ENCODE peak calls at places on chromosome 12, in six cellular contexts. Z is stimulated activated CD8-positive, alpha-beta memory T cell treated with anti-CD3 and anti-CD28 coated beads, Interleukin-15, amount 100 ng/mL, for 1 hour; B is foreskin fibroblast; A is A549; X is tibial nerve; P is BE2C. H is an unnamed sample.

GRCh38 chr12:21774358-21775129 is at the start of gene KCNJ8:
- DNase-seq in B (peak), P (peak), Z (no peak), X (peak), A (peak), H (peak)

GRCh38 chr12:132188451-132189298 is 44.4 kb downstream of the NOC4L start:
- DNase-seq in A (no peak), Z (no peak), P (no peak), X (no peak), B (no peak), H (no peak)

GRCh38 chr12:96083020-96083489 is 47.7 kb upstream of the LTA4H start:
- DNase-seq in P (no peak), X (no peak), A (no peak), Z (no peak), B (no peak), H (no peak)

GRCh38 chr12:11688831-11689230 is 39.4 kb downstream of the ETV6 start:
- DNase-seq in P (no peak), A (no peak), Z (no peak), B (peak), X (no peak), H (no peak)

GRCh38 chr12:104964167-104964566 is 6.1 kb upstream of the SLC41A2 start:
- DNase-seq in A (no peak), Z (no peak), X (no peak), P (no peak), B (no peak), H (no peak)

GRCh38 chr12:630656-631632 is 32.3 kb downstream of the NINJ2 start:
- DNase-seq in X (no peak), A (no peak), Z (peak), B (no peak), P (no peak), H (no peak)

GRCh38 chr12:92226961-92227360 is 81.3 kb upstream of the BTG1 start:
- DNase-seq in X (no peak), A (no peak), P (no peak), B (no peak), Z (no peak), H (no peak)

GRCh38 chr12:1509703-1510395 is 84.5 kb downstream of the FBXL14 start:
- DNase-seq in Z (no peak), A (no peak), X (no peak), B (no peak), P (no peak), H (no peak)

GRCh38 chr12:67096533-67097318 is 172.4 kb upstream of the CAND1 start:
- DNase-seq in P (no peak), B (peak), A (no peak), Z (no peak), X (no peak), H (no peak)

GRCh38 chr12:109875572-109876131 is 4.7 kb downstream of the GLTP start:
- DNase-seq in A (no peak), Z (no peak), B (no peak), P (no peak), X (no peak), H (no peak)

GRCh38 chr12:58901664-58902063 is 18.6 kb downstream of the LRIG3 start:
- DNase-seq in B (no peak), X (no peak), A (no peak), Z (no peak), P (no peak), H (no peak)

GRCh38 chr12:89863968-89864367 is 155.3 kb upstream of the ATP2B1 start:
- DNase-seq in A (no peak), P (no peak), Z (no peak), X (no peak), B (no peak), H (no peak)

GRCh38 chr12:116927244-116927940 is 16.6 kb downstream of the FBXW8 start:
- DNase-seq in B (no peak), X (no peak), A (no peak), Z (no peak), P (no peak), H (no peak)

GRCh38 chr12:28050606-28051005 is 78.1 kb upstream of the PTHLH start:
- DNase-seq in P (no peak), X (no peak), Z (no peak), A (no peak), B (no peak), H (no peak)

GRCh38 chr12:74401035-74401434 is 136.6 kb upstream of the ATXN7L3B start:
- DNase-seq in X (no peak), P (no peak), Z (no peak), B (no peak), A (peak), H (no peak)

GRCh38 chr12:80412343-80412953 is 31.6 kb upstream of the PTPRQ start:
- DNase-seq in B (peak), Z (no peak), X (no peak), A (peak), P (peak), H (no peak)

GRCh38 chr12:81520064-81520945 is 238.8 kb downstream of the PPFIA2 start:
- DNase-seq in A (no peak), P (no peak), Z (no peak), X (no peak), B (no peak), H (no peak)

GRCh38 chr12:128612150-128612850 is 211.5 kb downstream of the SLC15A4 start:
- DNase-seq in A (no peak), B (no peak), P (no peak), Z (no peak), X (no peak), H (no peak)

GRCh38 chr12:5163661-5164060 is 120.0 kb downstream of the KCNA5 start:
- DNase-seq in B (no peak), P (no peak), X (no peak), A (no peak), Z (no peak), H (no peak)